ENCODE peak calls at places on chromosomes 5 and 9, in eight cellular contexts. Y is Right ventricle myocardium superior; T is NCI-H2081; J is astrocyte; L is upper lobe of right lung; B is effector memory CD8-positive, alpha-beta T cell; R is M059J; Z is SW 1271. M is an unnamed sample.

GRCh38 chr9:124820606-124821246 is 32.5 kb upstream of the WDR38 start:
- DNase-seq in L (no peak), R (no peak), J (no peak), Z (no peak), Y (no peak), B (no peak), T (no peak), M (no peak)

GRCh38 chr5:80109549-80110478 is 74.7 kb downstream of the THBS4 start:
- DNase-seq in Z (no peak), T (peak; percentile 22), R (no peak), Y (peak; percentile 79), J (no peak), L (no peak), B (no peak), M (peak; percentile 96)

GRCh38 chr5:62931551-62931950 is 352.9 kb downstream of the LRRC70 start:
- DNase-seq in J (no peak), Y (no peak), Z (no peak), L (no peak), R (no peak), T (no peak), B (no peak), M (no peak)

GRCh38 chr9:33778700-33779351 is 16.5 kb upstream of the PRSS3 start:
- DNase-seq in R (peak; percentile 61), B (peak; percentile 45), Y (no peak), L (no peak), Z (no peak), T (peak; percentile 79), J (peak; percentile 19), M (peak; percentile 79)

GRCh38 chr5:591746-592145 is 20.4 kb upstream of the CEP72 start:
- DNase-seq in B (no peak), Y (no peak), L (peak; percentile 32), Z (no peak), J (no peak), R (no peak), T (no peak), M (no peak)

GRCh38 chr5:65481171-65481575 is 547 bp downstream of the ADAMTS6 start:
- DNase-seq in B (no peak), R (no peak), Y (no peak), T (no peak), J (no peak), L (no peak), Z (no peak), M (no peak)

GRCh38 chr5:38069360-38069759 is 189.0 kb upstream of the EGFLAM start:
- DNase-seq in T (no peak), Z (no peak), B (no peak), R (peak; percentile 11), L (no peak), Y (no peak), J (peak; percentile 18), M (no peak)

GRCh38 chr5:148740966-148741742 is 85.3 kb upstream of the ADRB2 start:
- DNase-seq in Z (no peak), R (peak; percentile 64), T (peak; percentile 7), J (peak; percentile 41), Y (no peak), L (no peak), B (peak; percentile 15), M (peak; percentile 28)

GRCh38 chr9:105297442-105298097 is 53.1 kb downstream of the SLC44A1 start:
- DNase-seq in B (no peak), T (no peak), Y (no peak), R (no peak), Z (no peak), L (no peak), J (no peak), M (no peak)

GRCh38 chr5:206406-206805 is 11.5 kb downstream of the CCDC127 start:
- DNase-seq in B (no peak), Y (no peak), T (no peak), Z (no peak), R (peak; percentile 87), L (peak; percentile 25), J (peak; percentile 74), M (no peak)

GRCh38 chr9:6955251-6955921 is 197.6 kb downstream of the KDM4C start:
- DNase-seq in T (no peak), J (peak; percentile 86), Y (no peak), R (peak; percentile 37), L (no peak), Z (no peak), B (no peak), M (no peak)

GRCh38 chr5:66810151-66810550 is 214.0 kb downstream of the MAST4 start:
- DNase-seq in B (no peak), L (no peak), Y (no peak), Z (no peak), R (no peak), J (no peak), T (no peak), M (no peak)

GRCh38 chr5:105872569-105873270 is 1798.0 kb downstream of the EFNA5 start:
- DNase-seq in R (no peak), Z (no peak), T (no peak), B (no peak), J (no peak), L (no peak), Y (no peak), M (no peak)

GRCh38 chr9:135010921-135011320 is 76.5 kb upstream of the OLFM1 start:
- DNase-seq in B (no peak), T (no peak), J (no peak), L (peak; percentile 72), R (no peak), Z (no peak), Y (no peak), M (no peak)

GRCh38 chr9:137387034-137387890 is 35.7 kb downstream of the EXD3 start:
- DNase-seq in J (no peak), R (no peak), T (no peak), L (no peak), Y (no peak), Z (no peak), B (no peak), M (no peak)

GRCh38 chr9:123457586-123457985 is 101.6 kb downstream of the CRB2 start:
- DNase-seq in Y (peak; percentile 59), B (no peak), J (no peak), R (no peak), L (peak; percentile 58), Z (no peak), T (no peak), M (no peak)

GRCh38 chr5:122485226-122485625 is 173.2 kb downstream of the SNCAIP start:
- DNase-seq in Z (no peak), Y (no peak), J (no peak), T (no peak), R (no peak), B (no peak), L (no peak), M (no peak)

GRCh38 chr9:10005206-10005605 is 607.6 kb downstream of the PTPRD start:
- DNase-seq in B (no peak), Z (no peak), Y (no peak), J (no peak), L (no peak), R (no peak), T (no peak), M (no peak)

GRCh38 chr5:68711311-68712200 is 382.3 kb upstream of the SLC30A5 start:
- DNase-seq in B (no peak), T (no peak), Y (no peak), R (no peak), L (no peak), J (no peak), Z (no peak), M (no peak)

GRCh38 chr9:99103909-99104458 is 929 bp upstream of the TGFBR1 start:
- DNase-seq in B (no peak), L (no peak), T (no peak), Z (no peak), R (peak; percentile 38), Y (peak; percentile 45), J (peak; percentile 32), M (no peak)

GRCh38 chr5:138180183-138180782 is 1.4 kb downstream of the KIF20A start:
- DNase-seq in L (no peak), Z (peak; percentile 57), J (peak; percentile 19), B (no peak), R (peak; percentile 79), Y (no peak), T (peak; percentile 27), M (peak; percentile 54)

GRCh38 chr9:114954986-114955623 is 24.7 kb upstream of the TNFSF8 start:
- DNase-seq in T (no peak), R (no peak), Y (no peak), J (no peak), B (no peak), Z (no peak), L (no peak), M (no peak)

GRCh38 chr5:155282503-155283107 is 269.1 kb downstream of the KIF4B start:
- DNase-seq in B (no peak), Z (no peak), T (no peak), L (no peak), J (no peak), R (no peak), Y (no peak), M (no peak)

GRCh38 chr9:133203506-133204075 is 5.5 kb downstream of the OBP2B start:
- DNase-seq in T (no peak), R (no peak), Y (no peak), Z (no peak), J (no peak), B (no peak), L (peak; percentile 37), M (no peak)

GRCh38 chr9:89502038-89502601 is 4.2 kb upstream of the SEMA4D start:
- DNase-seq in Z (no peak), L (no peak), R (no peak), B (peak; percentile 69), J (no peak), T (no peak), Y (no peak), M (no peak)

GRCh38 chr9:88641471-88642240 is 106.7 kb downstream of the NXNL2 start:
- DNase-seq in Y (no peak), J (peak; percentile 8), R (no peak), L (no peak), Z (no peak), B (no peak), T (no peak), M (no peak)

GRCh38 chr5:109877670-109878045 is 187.9 kb downstream of the MAN2A1 start:
- DNase-seq in L (no peak), T (no peak), R (peak; percentile 64), B (no peak), Y (no peak), Z (no peak), J (peak; percentile 60), M (no peak)

GRCh38 chr5:36208786-36209185 is 32.9 kb downstream of the NADK2 start:
- DNase-seq in R (no peak), B (no peak), T (no peak), Z (no peak), J (no peak), L (no peak), Y (no peak), M (no peak)

GRCh38 chr9:31597977-31598376 is 786.5 kb upstream of the ACO1 start:
- DNase-seq in Y (no peak), B (no peak), T (no peak), J (peak; percentile 76), L (no peak), R (peak; percentile 90), Z (no peak), M (no peak)

GRCh38 chr5:115306011-115306530 is 9.6 kb upstream of the CCDC112 start:
- DNase-seq in B (no peak), J (no peak), R (no peak), T (no peak), Z (no peak), L (no peak), Y (no peak), M (no peak)

GRCh38 chr9:121288874-121289553 is 21.1 kb downstream of the GSN start:
- DNase-seq in J (peak; percentile 88), B (no peak), Y (peak; percentile 87), L (peak; percentile 76), Z (no peak), R (peak; percentile 74), T (no peak), M (no peak)

GRCh38 chr9:100324594-100325200 is 28.0 kb downstream of the TEX10 start:
- DNase-seq in Y (no peak), T (no peak), Z (no peak), B (no peak), L (no peak), R (peak; percentile 26), J (peak; percentile 46), M (peak; percentile 33)

GRCh38 chr5:177357459-177358332 is at the start of gene RGS14:
- DNase-seq in J (peak; percentile 55), B (peak; percentile 58), Z (no peak), Y (peak; percentile 78), T (peak; percentile 49), R (peak; percentile 82), L (no peak), M (no peak)

GRCh38 chr5:39175273-39175955 is 43.9 kb downstream of the FYB1 start:
- DNase-seq in Z (no peak), Y (no peak), T (no peak), J (no peak), B (no peak), L (no peak), R (no peak), M (no peak)

M was measured in NCI-H1694 treated with DMSO at 0.1 percent for 48 hours.